ENCODE peak calls at places on chromosomes 3 and 15, in eight cellular contexts. S, Q, P, H, Y, J, V and B are unnamed samples.

GRCh38 chr3:179321585-179322322 is 1.1 kb upstream of the ZNF639 start:
- DNase-seq in V (no peak), S (peak), J (peak), Q (peak), Y (no peak), P (peak), H (no peak), B (peak)

GRCh38 chr3:101810023-101810415 is 31.0 kb downstream of the NXPE3 start:
- DNase-seq in J (no peak), V (no peak), Y (no peak), H (no peak), S (no peak), Q (no peak), P (no peak), B (no peak)

GRCh38 chr15:73655724-73656123 is 22.5 kb upstream of the NPTN start:
- DNase-seq in Y (no peak), V (no peak), H (no peak), J (no peak), P (no peak), S (no peak), Q (no peak), B (no peak)

GRCh38 chr3:123143669-123144411 is 57.9 kb upstream of the SEC22A start:
- DNase-seq in Q (no peak), H (peak), P (peak), J (no peak), S (peak), Y (no peak), V (no peak), B (no peak)

GRCh38 chr3:193673845-193674244 is 80.8 kb downstream of the OPA1 start:
- DNase-seq in J (no peak), S (no peak), H (no peak), Q (no peak), P (no peak), V (no peak), Y (no peak), B (no peak)

GRCh38 chr3:187744169-187745151 is 808 bp downstream of the BCL6 start:
- DNase-seq in S (peak), Q (peak), P (peak), J (peak), V (peak), Y (no peak), H (no peak), B (peak)

GRCh38 chr15:100341662-100342560 is at the start of gene ADAMTS17:
- DNase-seq in J (peak), V (peak), Q (peak), Y (peak), S (peak), H (peak), P (peak), B (peak)

GRCh38 chr3:78644847-78645246 is 1123.0 kb downstream of the ROBO1 start:
- DNase-seq in Y (no peak), P (no peak), V (no peak), S (no peak), H (no peak), Q (no peak), J (no peak), B (no peak)

GRCh38 chr3:111568906-111569305 is 26.2 kb downstream of the ZBED2 start:
- DNase-seq in S (no peak), J (no peak), Y (no peak), H (no peak), Q (no peak), V (no peak), P (no peak), B (no peak)

GRCh38 chr15:25777047-25777446 is 86.1 kb downstream of the ATP10A start:
- DNase-seq in H (no peak), V (no peak), J (no peak), S (no peak), Q (no peak), P (no peak), Y (no peak), B (no peak)

DNA sequence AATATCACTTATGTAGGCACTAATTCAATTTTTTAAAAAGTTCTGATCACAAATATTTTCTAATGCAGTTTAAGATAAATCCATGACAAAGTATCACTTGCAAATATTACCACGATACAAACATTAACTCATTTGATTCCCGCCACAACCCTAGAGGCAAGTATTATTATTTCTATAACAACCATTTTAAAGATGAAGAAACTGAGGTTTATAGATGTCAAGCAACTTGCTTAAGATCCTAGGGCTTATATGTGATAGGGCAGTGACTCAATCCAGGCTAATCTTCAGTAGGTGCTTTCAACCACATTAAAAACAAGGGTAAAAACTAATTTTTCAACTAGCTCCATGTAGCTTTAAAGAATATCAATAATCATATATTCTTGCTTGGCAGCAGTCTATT is 1.7 kb downstream of the DYNC1LI1 start:
- DNase-seq in J (no peak), Y (no peak), Q (no peak), P (no peak), H (no peak), S (no peak), V (no peak), B (no peak)
- H3K4me3 ChIP-seq in J (peak), Y (peak), Q (peak), P (peak), H (peak), S (peak), V (peak), B (peak)

DNA sequence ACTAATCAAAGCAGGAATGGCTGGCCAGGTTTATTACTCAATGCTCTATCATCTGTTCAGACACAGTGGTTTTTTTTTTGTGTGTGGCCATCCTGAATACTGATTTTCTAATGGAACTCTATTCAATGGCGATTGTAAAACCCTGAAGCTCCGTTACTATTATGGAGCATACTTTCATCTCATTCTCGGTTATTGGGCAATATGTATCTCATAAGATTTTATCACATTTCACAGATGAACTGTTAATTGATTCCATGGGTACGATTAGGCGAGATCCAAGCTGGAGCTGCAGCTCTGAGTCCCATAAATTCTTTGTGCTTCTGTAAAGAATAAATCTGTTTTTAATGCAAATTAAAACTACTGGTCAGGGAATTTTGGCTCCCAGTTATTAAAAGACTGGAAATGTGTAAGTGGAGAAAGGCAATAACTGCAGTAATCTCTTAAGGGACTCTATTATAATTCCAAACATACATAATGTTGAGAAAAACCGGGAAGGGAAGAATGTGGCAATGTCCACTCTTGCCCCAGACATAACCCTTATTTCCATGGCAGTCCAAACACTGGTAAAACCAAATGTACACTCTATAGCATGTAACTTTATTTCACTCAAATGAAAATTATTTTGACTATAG is 82.2 kb downstream of the GREM1 start:
- DNase-seq in V (no peak), S (no peak), Q (no peak), J (no peak), P (no peak), H (no peak), Y (no peak), B (no peak)
- H3K4me3 ChIP-seq in V (no peak), S (no peak), Q (no peak), J (no peak), P (no peak), H (no peak), Y (no peak), B (no peak)

GRCh38 chr3:166283856-166284255 is 446.6 kb upstream of the BCHE start:
- DNase-seq in J (peak), P (peak), S (peak), Q (no peak), H (no peak), V (no peak), Y (no peak), B (no peak)
- H3K4me3 ChIP-seq in J (peak), P (no peak), S (no peak), Q (no peak), H (no peak), V (no peak), Y (peak), B (no peak)

GRCh38 chr3:36945326-36945980 is 599 bp upstream of the TRANK1 start:
- DNase-seq in Q (no peak), P (no peak), V (no peak), H (no peak), S (no peak), J (no peak), Y (no peak), B (no peak)
- H3K4me3 ChIP-seq in Q (no peak), P (no peak), V (peak), H (peak), S (peak), J (no peak), Y (peak), B (no peak)

GRCh38 chr3:149639093-149639486 is 18.7 kb downstream of the WWTR1 start:
- DNase-seq in J (no peak), H (no peak), Y (no peak), P (no peak), Q (no peak), S (no peak), V (no peak), B (no peak)
- H3K4me3 ChIP-seq in J (no peak), H (no peak), Y (peak), P (peak), Q (peak), S (peak), V (no peak), B (no peak)

DNA sequence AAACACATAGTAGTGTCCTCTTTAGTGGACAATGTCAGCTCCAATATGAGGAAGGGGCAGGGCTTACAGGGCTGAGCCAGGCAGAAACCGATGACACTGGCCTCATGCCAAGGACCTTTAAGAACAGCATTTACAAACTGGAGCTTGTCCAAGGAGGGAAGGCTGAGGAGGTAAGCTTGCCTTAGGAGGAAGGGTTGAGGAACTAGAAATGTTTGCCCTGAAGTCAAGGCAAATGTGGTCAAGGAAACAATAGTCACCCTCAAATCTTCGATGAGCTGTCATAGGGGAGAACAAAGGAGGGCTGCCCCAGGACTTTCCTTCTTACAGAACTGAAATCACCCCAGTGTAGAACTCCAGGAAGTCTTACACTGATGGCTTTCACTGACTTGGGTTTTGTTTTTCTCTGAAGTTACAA is 136.4 kb downstream of the LIPC start:
- DNase-seq in Q (no peak), V (no peak), P (no peak), S (peak), Y (no peak), J (peak), H (no peak), B (peak)
- H3K4me3 ChIP-seq in Q (no peak), V (no peak), P (no peak), S (no peak), Y (no peak), J (no peak), H (no peak), B (no peak)

GRCh38 chr3:100075163-100075562 is 39.1 kb downstream of the FILIP1L start:
- DNase-seq in V (no peak), H (no peak), S (no peak), Q (no peak), Y (no peak), P (no peak), J (no peak), B (no peak)

GRCh38 chr3:100073049-100073422 is 41.3 kb downstream of the FILIP1L start:
- DNase-seq in J (no peak), H (no peak), S (no peak), P (no peak), Y (no peak), Q (no peak), V (no peak), B (no peak)

GRCh38 chr3:100075731-100076543 is 38.4 kb downstream of the FILIP1L start:
- DNase-seq in Q (no peak), P (no peak), H (no peak), S (no peak), Y (no peak), J (peak), V (no peak), B (no peak)

GRCh38 chr3:100072328-100073048 is 41.8 kb downstream of the FILIP1L start:
- DNase-seq in V (no peak), Q (no peak), Y (no peak), H (no peak), P (no peak), S (no peak), J (peak), B (peak)

GRCh38 chr3:100073555-100074307 is 40.6 kb downstream of the FILIP1L start:
- DNase-seq in S (peak), J (peak), H (peak), Y (no peak), P (peak), Q (no peak), V (no peak), B (peak)
- H3K4me3 ChIP-seq in S (peak), J (peak), H (no peak), Y (no peak), P (peak), Q (no peak), V (no peak), B (no peak)

DNA sequence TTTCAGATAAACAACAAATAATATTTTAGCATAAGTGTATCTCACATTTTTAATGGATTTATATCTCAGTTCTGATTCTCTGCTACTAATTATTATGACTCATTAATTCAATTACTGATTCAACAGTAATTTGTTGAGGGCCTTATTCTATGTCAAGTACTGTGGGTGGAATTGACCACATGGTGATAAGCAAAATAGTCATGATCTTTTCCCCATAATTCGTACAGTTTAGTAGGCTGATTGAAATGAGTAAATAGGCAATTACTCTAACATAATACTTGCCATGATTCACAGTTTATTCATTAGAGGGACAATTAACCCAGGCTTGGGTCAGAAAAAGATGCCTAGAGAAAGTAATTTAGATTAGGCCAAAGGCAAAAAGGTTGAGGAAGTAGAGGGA is 60.9 kb upstream of the SLC4A7 start:
- DNase-seq in Y (no peak), V (no peak), H (no peak), P (no peak), Q (no peak), J (no peak), S (no peak), B (no peak)
- H3K4me3 ChIP-seq in Y (no peak), V (no peak), H (no peak), P (no peak), Q (no peak), J (no peak), S (no peak), B (no peak)